ENCODE peak calls at places on chromosomes 3 and 15, in five cellular contexts. U is activated CD8-positive, alpha-beta memory T cell treated with anti-CD3 and anti-CD28 coated beads for 1 hour; S is D721Med; K is right cardiac atrium; V is PC-3. D is an unnamed sample.

GRCh38 chr3:61454806-61455205 is 106.6 kb upstream of the PTPRG start:
- DNase-seq in S (no peak), V (no peak), K (no peak), U (no peak), D (no peak)

GRCh38 chr15:89997079-89997478 is 4.0 kb upstream of the ZNF710 start:
- DNase-seq in S (no peak), V (no peak), K (no peak), U (no peak), D (no peak)

GRCh38 chr15:25181290-25182097 is 226.7 kb downstream of the SNRPN start:
- DNase-seq in U (no peak), V (no peak), K (peak), S (peak), D (no peak)

GRCh38 chr3:55441499-55441898 is 45.6 kb downstream of the WNT5A start:
- DNase-seq in S (no peak), V (no peak), K (no peak), U (no peak), D (no peak)

GRCh38 chr3:3765661-3766060 is 33.6 kb upstream of the LRRN1 start:
- DNase-seq in V (no peak), U (no peak), S (no peak), K (no peak), D (no peak)

GRCh38 chr15:48541659-48542334 is 103.7 kb downstream of the FBN1 start:
- DNase-seq in S (no peak), U (no peak), K (peak), V (peak), D (no peak)

GRCh38 chr3:160756907-160757623 is 1.0 kb downstream of the PPM1L start:
- DNase-seq in K (peak), U (no peak), S (no peak), V (no peak), D (no peak)

GRCh38 chr3:153881201-153881600 is 240.0 kb upstream of the ARHGEF26 start:
- DNase-seq in S (no peak), K (no peak), U (no peak), V (peak), D (no peak)

GRCh38 chr3:169071003-169071402 is 592.5 kb downstream of the MECOM start:
- DNase-seq in U (no peak), V (no peak), K (no peak), S (no peak), D (no peak)

GRCh38 chr3:122021811-122022401 is at the start of gene ILDR1:
- DNase-seq in V (peak), K (no peak), U (no peak), S (no peak), D (peak)

GRCh38 chr3:137768361-137769320 is 4.5 kb downstream of the SOX14 start:
- DNase-seq in K (no peak), S (no peak), V (no peak), U (no peak), D (no peak)

GRCh38 chr3:137052298-137052697 is 94.5 kb downstream of the IL20RB start:
- DNase-seq in V (no peak), S (no peak), U (no peak), K (no peak), D (no peak)

GRCh38 chr15:81311834-81312459 is 12.0 kb downstream of the STARD5 start:
- DNase-seq in K (no peak), U (no peak), S (no peak), V (no peak), D (no peak)

GRCh38 chr3:10160925-10161324 is 3.8 kb upstream of the IRAK2 start:
- DNase-seq in U (no peak), V (no peak), K (no peak), S (no peak), D (no peak)

GRCh38 chr3:169836058-169836941 is 23.6 kb upstream of the LRRC34 start:
- DNase-seq in V (no peak), K (peak), S (no peak), U (no peak), D (no peak)

GRCh38 chr3:32934150-32934742 is 17.2 kb upstream of the CCR4 start:
- DNase-seq in K (no peak), V (peak), S (no peak), U (no peak), D (peak)

D was measured in HT-29.